ENCODE peak calls at places on chromosomes 12 and 14, in five cellular contexts. E, Q, P, M and W are unnamed samples.

GRCh38 chr12:64088431-64089349 is 133.4 kb downstream of the KICS2 start:
- DNase-seq in P (peak; percentile 91), M (peak; percentile 10), Q (no peak), E (no peak), W (no peak)

GRCh38 chr12:96585977-96586376 is 96.6 kb downstream of the CFAP54 start:
- DNase-seq in E (no peak), M (no peak), Q (no peak), P (no peak), W (no peak)

GRCh38 chr12:106234513-106234912 is 13.3 kb downstream of the CKAP4 start:
- DNase-seq in P (no peak), Q (no peak), E (no peak), M (no peak), W (no peak)

GRCh38 chr12:31574803-31575573 is 15.9 kb downstream of the DENND5B start:
- DNase-seq in M (no peak), Q (no peak), P (no peak), E (no peak), W (no peak)

GRCh38 chr12:117867348-117867747 is 101.4 kb downstream of the KSR2 start:
- DNase-seq in Q (no peak), M (no peak), E (no peak), P (no peak), W (no peak)

GRCh38 chr12:14955876-14956811 is 5.3 kb downstream of the ARHGDIB start:
- DNase-seq in E (no peak), M (peak; percentile 89), P (no peak), Q (no peak), W (no peak)

GRCh38 chr12:58139894-58140293 is 198.5 kb downstream of the ATP23 start:
- DNase-seq in P (no peak), Q (no peak), E (no peak), M (no peak), W (no peak)

GRCh38 chr14:59254146-59254910 is 65.9 kb downstream of the DAAM1 start:
- DNase-seq in Q (peak; percentile 92), M (no peak), P (no peak), E (no peak), W (no peak)

GRCh38 chr12:1080520-1081223 is 89.6 kb downstream of the ERC1 start:
- DNase-seq in Q (no peak), M (peak; percentile 66), P (no peak), E (no peak), W (no peak)

GRCh38 chr12:94290353-94290752 is 142.0 kb downstream of the PLXNC1 start:
- DNase-seq in Q (peak; percentile 40), M (no peak), P (no peak), E (no peak), W (no peak)

GRCh38 chr12:27237790-27238771 is 6.0 kb upstream of the STK38L start:
- DNase-seq in E (no peak), P (no peak), M (peak; percentile 65), Q (no peak), W (no peak)

GRCh38 chr12:9070351-9070750 is 45.4 kb downstream of the A2M start:
- DNase-seq in Q (no peak), M (no peak), P (no peak), E (no peak), W (no peak)

GRCh38 chr12:26241095-26241494 is 45.7 kb downstream of the SSPN start:
- DNase-seq in P (no peak), M (no peak), E (no peak), Q (no peak), W (no peak)

GRCh38 chr14:73254247-73255004 is 17.1 kb downstream of the PAPLN start:
- DNase-seq in M (no peak), Q (no peak), E (no peak), P (no peak), W (peak; percentile 67)

GRCh38 chr14:50882932-50883826 is 11.3 kb downstream of the ABHD12B start:
- DNase-seq in P (no peak), Q (no peak), E (no peak), M (no peak), W (no peak)

GRCh38 chr12:110135012-110135411 is 10.9 kb downstream of the IFT81 start:
- DNase-seq in M (no peak), E (no peak), P (no peak), Q (no peak), W (no peak)

GRCh38 chr12:113292091-113292490 is 42.8 kb downstream of the SLC8B1 start:
- DNase-seq in E (no peak), P (no peak), Q (no peak), M (no peak), W (no peak)

GRCh38 chr14:22556990-22557623 is 31.9 kb downstream of the DAD1 start:
- DNase-seq in Q (peak; percentile 53), M (peak; percentile 90), E (no peak), P (no peak), W (peak; percentile 97)

GRCh38 chr14:66117600-66117999 is 368.6 kb upstream of the CCDC196 start:
- DNase-seq in Q (no peak), E (no peak), P (peak; percentile 52), M (no peak), W (no peak)

GRCh38 chr12:53236443-53237111 is 4.6 kb upstream of the RARG start:
- DNase-seq in M (peak; percentile 35), P (no peak), Q (no peak), E (no peak), W (no peak)

GRCh38 chr12:78035913-78036658 is 205.4 kb downstream of the NAV3 start:
- DNase-seq in E (no peak), P (no peak), Q (no peak), M (peak; percentile 5), W (no peak)

GRCh38 chr12:102172436-102172835 is 25.2 kb downstream of the PMCH start:
- DNase-seq in Q (no peak), M (no peak), E (no peak), P (no peak), W (no peak)

GRCh38 chr14:36657409-36658090 is 4.1 kb upstream of the PAX9 start:
- DNase-seq in Q (peak; percentile 70), M (no peak), E (no peak), P (no peak), W (no peak)

GRCh38 chr12:52903855-52904508 is 894 bp downstream of the KRT8 start:
- DNase-seq in M (peak; percentile 21), E (no peak), Q (no peak), P (no peak), W (no peak)

GRCh38 chr14:89379891-89380820 is 36.9 kb downstream of the FOXN3 start:
- DNase-seq in Q (no peak), M (no peak), E (no peak), P (no peak), W (no peak)

GRCh38 chr14:89303452-89304435 is 113.3 kb downstream of the FOXN3 start:
- DNase-seq in Q (peak; percentile 97), M (peak; percentile 90), P (peak; percentile 43), E (peak; percentile 28), W (peak; percentile 79)

GRCh38 chr14:41606249-41607118 is at the start of gene LRFN5:
- DNase-seq in Q (peak; percentile 60), E (no peak), M (no peak), P (no peak), W (peak; percentile 71)

GRCh38 chr14:98444077-98444476 is 827.9 kb downstream of the BCL11B start:
- DNase-seq in P (no peak), E (no peak), M (no peak), Q (no peak), W (no peak)

GRCh38 chr12:2384533-2385328 is 331.9 kb downstream of the CACNA1C start:
- DNase-seq in E (no peak), Q (no peak), M (no peak), P (peak; percentile 28), W (no peak)

GRCh38 chr12:24573621-24574020 is 375.3 kb downstream of the BCAT1 start:
- DNase-seq in Q (no peak), M (no peak), E (no peak), P (no peak), W (no peak)

GRCh38 chr14:87255046-87255445 is 737.9 kb downstream of the GALC start:
- DNase-seq in Q (no peak), E (no peak), M (no peak), P (no peak), W (no peak)

GRCh38 chr12:109833307-109834189 is at the start of gene TRPV4:
- DNase-seq in Q (no peak), E (no peak), M (no peak), P (no peak), W (no peak)

GRCh38 chr12:52122904-52123303 is 43.4 kb downstream of the SMIM41 start:
- DNase-seq in P (no peak), Q (no peak), M (no peak), E (no peak), W (peak; percentile 47)

GRCh38 chr12:125890983-125891382 is 825.7 kb downstream of the AACS start:
- DNase-seq in Q (no peak), E (no peak), P (no peak), M (no peak), W (no peak)

GRCh38 chr14:64792871-64793560 is 86.7 kb downstream of the SPTB start:
- DNase-seq in M (peak; percentile 24), Q (no peak), E (no peak), P (no peak), W (no peak)